ENCODE peak calls at places on chromosomes 1 and 21, in ten cellular contexts. F, T, G, C, D, O, H, J, X and A are unnamed samples.

GRCh38 chr1:91889717-91890459 is 3.9 kb upstream of the TGFBR3 start:
- DNase-seq in F (no peak), T (no peak), G (peak), C (no peak), D (no peak), O (no peak), H (no peak), J (no peak), X (no peak), A (no peak)

GRCh38 chr1:94908190-94908589 is 18.7 kb downstream of the CNN3 start:
- DNase-seq in F (no peak), T (peak), G (no peak), C (no peak), D (no peak), O (no peak), H (no peak), J (no peak), X (no peak), A (no peak)

GRCh38 chr1:156958247-156958714 is 37.8 kb downstream of the LRRC71 start:
- DNase-seq in F (no peak), T (no peak), G (no peak), C (no peak), D (no peak), O (no peak), H (no peak), J (no peak), X (no peak), A (no peak)

GRCh38 chr1:167544447-167544846 is 9.1 kb downstream of the CREG1 start:
- DNase-seq in F (no peak), T (no peak), G (no peak), C (no peak), D (no peak), O (no peak), H (peak), J (no peak), X (no peak), A (no peak)

GRCh38 chr1:94247146-94248094 is 10.0 kb upstream of the ARHGAP29 start:
- DNase-seq in F (peak), T (peak), G (peak), C (peak), D (peak), O (peak), H (peak), J (no peak), X (peak), A (peak)

GRCh38 chr1:220926146-220926545 is 46.9 kb downstream of the HLX start:
- DNase-seq in F (no peak), T (no peak), G (no peak), C (no peak), D (no peak), O (no peak), H (no peak), J (no peak), X (no peak), A (no peak)

GRCh38 chr1:211625040-211625439 is 46.1 kb upstream of the SLC30A1 start:
- DNase-seq in F (no peak), T (no peak), G (no peak), C (no peak), D (no peak), O (no peak), H (peak), J (no peak), X (no peak), A (no peak)

GRCh38 chr1:93304716-93305138 is 41.0 kb upstream of the DR1 start:
- DNase-seq in F (no peak), T (no peak), G (peak), C (peak), D (peak), O (peak), H (peak), J (no peak), X (no peak), A (peak)

GRCh38 chr1:32701421-32701911 is 1.1 kb downstream of the SYNC start:
- DNase-seq in F (peak), T (peak), G (no peak), C (no peak), D (peak), O (no peak), H (peak), J (no peak), X (no peak), A (no peak)

GRCh38 chr1:18344755-18345154 is 136.0 kb upstream of the KLHDC7A start:
- DNase-seq in F (no peak), T (no peak), G (no peak), C (peak), D (no peak), O (no peak), H (no peak), J (no peak), X (no peak), A (no peak)

GRCh38 chr21:42650441-42651421 is 2.7 kb upstream of the PDE9A start:
- DNase-seq in F (no peak), T (no peak), G (no peak), C (no peak), D (no peak), O (no peak), H (no peak), J (no peak), X (no peak), A (no peak)

GRCh38 chr21:42653492-42654061 is at the start of gene PDE9A:
- DNase-seq in F (peak), T (peak), G (peak), C (no peak), D (no peak), O (peak), H (peak), J (no peak), X (peak), A (peak)

GRCh38 chr21:42651515-42652401 is 1.7 kb upstream of the PDE9A start:
- DNase-seq in F (no peak), T (no peak), G (no peak), C (no peak), D (no peak), O (no peak), H (peak), J (no peak), X (no peak), A (no peak)

GRCh38 chr21:42654179-42654912 is 925 bp downstream of the PDE9A start:
- DNase-seq in F (no peak), T (peak), G (peak), C (no peak), D (no peak), O (peak), H (no peak), J (no peak), X (no peak), A (no peak)

GRCh38 chr21:42652527-42653491 is 612 bp upstream of the PDE9A start:
- DNase-seq in F (peak), T (peak), G (peak), C (peak), D (peak), O (peak), H (peak), J (no peak), X (peak), A (peak)
- TF ChIP-seq CTCF in F (peak), T (peak), G (peak), C (peak), D (peak), O (peak), H (peak), J (no peak), X (peak), A (peak)

DNA sequence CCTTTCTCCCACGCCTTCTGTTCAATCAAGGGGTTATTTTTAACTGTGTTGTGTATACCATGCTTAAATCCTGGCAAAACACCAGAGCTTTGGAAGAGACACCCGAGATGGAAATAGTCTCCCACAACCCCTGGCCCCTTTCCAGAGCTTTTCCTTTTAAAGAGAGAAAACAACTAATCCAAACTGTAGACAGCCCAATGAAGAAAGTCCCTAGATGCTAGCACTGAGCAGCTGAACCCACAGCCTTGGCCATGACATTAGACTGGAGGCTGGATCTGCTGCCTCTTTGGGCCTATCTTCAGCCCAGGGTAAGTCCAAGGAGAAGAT is 64.9 kb upstream of the ARTN start:
- DNase-seq in F (peak), T (no peak), G (peak), C (no peak), D (peak), O (no peak), H (no peak), J (no peak), X (no peak), A (no peak)
- H3K27ac ChIP-seq in F (no peak), T (no peak), G (no peak), C (no peak), D (peak), O (no peak), H (peak), J (no peak), X (no peak), A (no peak)

GRCh38 chr1:152866321-152866720 is 6.5 kb downstream of the LCE7A start:
- DNase-seq in F (no peak), T (no peak), G (no peak), C (no peak), D (no peak), O (no peak), H (no peak), J (no peak), X (no peak), A (no peak)
- TF ChIP-seq CTCF in F (no peak), T (no peak), G (no peak), C (no peak), D (no peak), O (no peak), H (no peak), J (no peak), X (no peak), A (no peak)

DNA sequence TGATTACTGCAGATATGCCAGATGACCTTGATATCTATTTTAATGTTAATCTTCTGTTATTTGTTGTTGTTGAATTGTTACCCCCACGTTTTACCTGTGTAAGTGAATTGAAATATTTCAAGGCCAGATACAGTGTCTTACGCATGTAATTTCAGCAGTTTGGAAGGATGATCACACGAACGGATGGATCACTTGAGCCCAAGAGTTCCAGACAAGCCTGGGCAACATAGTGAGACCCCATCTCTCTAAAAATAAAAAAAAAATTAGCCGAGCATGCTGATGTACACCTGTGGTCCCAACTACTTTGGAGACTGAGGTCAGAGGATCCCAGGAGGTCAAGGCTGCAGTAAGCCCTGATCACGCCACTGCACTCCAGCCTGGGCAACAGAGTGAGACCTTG is 32.2 kb downstream of the SDCCAG8 start:
- DNase-seq in F (no peak), T (no peak), G (no peak), C (no peak), D (no peak), O (no peak), H (no peak), J (no peak), X (no peak), A (no peak)
- H3K27ac ChIP-seq in F (no peak), T (no peak), G (no peak), C (peak), D (peak), O (no peak), H (no peak), J (no peak), X (peak), A (peak)

GRCh38 chr1:6414443-6414844 is 5.3 kb downstream of the HES2 start:
- DNase-seq in F (no peak), T (peak), G (peak), C (no peak), D (no peak), O (peak), H (peak), J (no peak), X (no peak), A (peak)
- TF ChIP-seq CTCF in F (no peak), T (peak), G (peak), C (no peak), D (peak), O (peak), H (peak), J (no peak), X (peak), A (peak)

DNA sequence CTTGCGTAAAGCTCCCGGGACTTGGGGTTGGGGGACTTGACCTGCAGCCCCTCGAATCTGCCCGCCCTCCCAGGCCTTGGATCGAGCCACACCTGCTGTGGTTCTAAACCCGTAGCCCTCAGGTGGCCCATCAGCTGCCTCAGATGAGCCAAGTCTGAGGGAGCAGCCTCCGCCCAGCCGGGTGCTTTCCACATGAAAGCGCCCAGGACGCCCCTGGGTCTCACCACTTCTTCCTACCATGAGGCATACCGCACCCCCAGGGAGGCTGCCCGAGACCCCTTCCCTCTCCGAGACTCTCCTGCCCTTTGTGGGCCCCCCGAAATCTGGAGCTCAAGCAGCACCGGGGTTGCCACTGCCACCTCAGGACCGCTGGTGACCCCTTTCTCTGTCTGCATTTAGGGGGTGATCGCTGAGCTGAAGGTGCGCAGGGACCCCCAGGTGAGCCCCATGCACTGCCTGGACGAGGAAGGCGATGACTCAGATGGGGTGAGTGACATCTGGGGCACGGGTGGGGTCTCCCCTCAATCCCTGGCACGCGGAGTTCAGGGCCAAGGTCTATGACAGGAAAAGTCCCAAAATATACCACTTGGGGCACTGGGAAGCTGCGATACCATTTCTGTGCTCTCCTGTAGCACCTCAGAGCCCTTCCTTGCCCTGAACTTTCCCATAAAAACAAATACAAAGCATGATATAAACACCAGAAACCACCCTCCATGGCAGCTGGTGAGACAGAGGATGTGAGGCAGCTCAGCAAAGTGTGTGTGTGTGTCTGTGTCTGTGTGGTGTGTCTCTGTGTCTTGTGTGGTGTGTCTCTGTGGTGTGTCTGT is 68.5 kb downstream of the SLC19A1 start:
- DNase-seq in F (no peak), T (no peak), G (no peak), C (no peak), D (no peak), O (no peak), H (no peak), J (no peak), X (no peak), A (no peak)
- H3K27ac ChIP-seq in F (no peak), T (no peak), G (no peak), C (no peak), D (no peak), O (no peak), H (no peak), J (no peak), X (no peak), A (no peak)

GRCh38 chr1:173467426-173467825 is 9.7 kb upstream of the PRDX6 start:
- DNase-seq in F (no peak), T (no peak), G (no peak), C (no peak), D (no peak), O (no peak), H (no peak), J (no peak), X (no peak), A (no peak)
- TF ChIP-seq CTCF in F (no peak), T (no peak), G (no peak), C (no peak), D (no peak), O (no peak), H (no peak), J (no peak), X (no peak), A (no peak)